ENCODE peak calls at places on chromosomes 4 and X, in nine cellular contexts. K, B, V, N, E, Y, L, M and A are unnamed samples.

GRCh38 chr4:17690898-17691297 is 76.5 kb downstream of the MED28 start:
- DNase-seq in B (no peak), K (no peak), N (no peak), L (no peak), Y (no peak), V (no peak), E (no peak), M (no peak), A (no peak)

GRCh38 chr4:150164956-150165355 is 86.7 kb downstream of the DCLK2 start:
- DNase-seq in M (no peak), Y (no peak), N (no peak), V (no peak), E (no peak), B (no peak), L (no peak), K (no peak), A (no peak)

GRCh38 chr4:155889036-155889793 is 14.3 kb upstream of the TDO2 start:
- DNase-seq in Y (no peak), B (no peak), K (no peak), N (peak; percentile 89), M (peak; percentile 89), V (peak; percentile 96), E (no peak), L (no peak), A (no peak)

GRCh38 chrX:105375816-105376215 is 155.3 kb upstream of the TEX13A start:
- DNase-seq in K (no peak), L (no peak), Y (no peak), E (no peak), V (peak; percentile 5), B (no peak), M (no peak), N (peak; percentile 12), A (no peak)

GRCh38 chrX:27555514-27555913 is 34.6 kb upstream of the DCAF8L2 start:
- DNase-seq in M (peak; percentile 40), L (no peak), N (peak; percentile 35), K (no peak), V (no peak), B (no peak), E (no peak), Y (no peak), A (no peak)

GRCh38 chr4:98509641-98510170 is 148.7 kb downstream of the TSPAN5 start:
- DNase-seq in Y (no peak), N (peak; percentile 41), L (no peak), K (no peak), B (no peak), V (no peak), M (no peak), E (no peak), A (no peak)

GRCh38 chrX:17380221-17380620 is 5.2 kb downstream of the NHS start:
- DNase-seq in M (no peak), L (no peak), E (no peak), N (no peak), V (no peak), B (no peak), K (no peak), Y (no peak), A (no peak)

GRCh38 chr4:48445704-48446103 is 37.4 kb upstream of the SLC10A4 start:
- DNase-seq in N (peak; percentile 31), V (peak; percentile 15), K (no peak), E (no peak), M (peak; percentile 12), B (no peak), Y (no peak), L (no peak), A (no peak)

GRCh38 chr4:150297861-150298474 is 219.7 kb downstream of the DCLK2 start:
- DNase-seq in Y (peak; percentile 42), L (no peak), N (peak; percentile 78), B (no peak), E (no peak), V (peak; percentile 66), K (no peak), M (peak; percentile 78), A (no peak)

GRCh38 chr4:40572692-40573287 is 56.9 kb downstream of the RBM47 start:
- DNase-seq in V (no peak), E (no peak), B (no peak), Y (no peak), N (no peak), M (no peak), K (no peak), L (no peak), A (no peak)

DNA sequence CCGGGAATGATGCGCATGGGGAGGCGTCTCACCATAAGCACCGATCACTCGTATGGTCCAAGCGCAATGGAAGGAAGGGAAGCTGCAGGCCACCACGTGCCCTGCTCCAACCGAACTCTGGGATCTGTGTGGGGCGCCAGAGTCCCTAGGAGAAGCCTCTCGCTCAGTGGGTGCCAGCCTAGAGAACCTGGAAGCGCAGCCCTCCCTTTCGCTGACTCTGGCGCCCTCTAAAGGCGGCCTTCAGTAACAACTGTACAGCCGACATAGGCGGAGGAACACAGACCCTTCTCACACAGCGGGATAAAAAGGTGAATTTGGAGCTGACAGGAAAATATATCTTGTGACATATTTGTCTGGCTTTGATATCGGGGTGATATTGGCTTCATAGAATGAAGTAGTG is 76.0 kb downstream of the INTS6L start:
- DNase-seq in K (no peak), Y (peak; percentile 64), B (peak; percentile 18), M (peak; percentile 16), V (peak; percentile 11), N (peak; percentile 26), E (peak; percentile 67), L (peak; percentile 77), A (no peak)
- TF ChIP-seq CTCF in K (no peak), Y (peak; percentile 69), B (no peak), M (peak; percentile 55), V (peak; percentile 58), N (peak; percentile 68), E (peak; percentile 38), L (no peak), A (peak; percentile 73)

GRCh38 chrX:95762716-95763115 is 921.9 kb upstream of the DIAPH2 start:
- DNase-seq in N (no peak), K (no peak), Y (no peak), M (no peak), B (no peak), V (no peak), E (no peak), L (no peak), A (no peak)
- TF ChIP-seq CTCF in N (no peak), K (no peak), Y (peak; percentile 12), M (no peak), B (no peak), V (no peak), E (no peak), L (no peak), A (no peak)

DNA sequence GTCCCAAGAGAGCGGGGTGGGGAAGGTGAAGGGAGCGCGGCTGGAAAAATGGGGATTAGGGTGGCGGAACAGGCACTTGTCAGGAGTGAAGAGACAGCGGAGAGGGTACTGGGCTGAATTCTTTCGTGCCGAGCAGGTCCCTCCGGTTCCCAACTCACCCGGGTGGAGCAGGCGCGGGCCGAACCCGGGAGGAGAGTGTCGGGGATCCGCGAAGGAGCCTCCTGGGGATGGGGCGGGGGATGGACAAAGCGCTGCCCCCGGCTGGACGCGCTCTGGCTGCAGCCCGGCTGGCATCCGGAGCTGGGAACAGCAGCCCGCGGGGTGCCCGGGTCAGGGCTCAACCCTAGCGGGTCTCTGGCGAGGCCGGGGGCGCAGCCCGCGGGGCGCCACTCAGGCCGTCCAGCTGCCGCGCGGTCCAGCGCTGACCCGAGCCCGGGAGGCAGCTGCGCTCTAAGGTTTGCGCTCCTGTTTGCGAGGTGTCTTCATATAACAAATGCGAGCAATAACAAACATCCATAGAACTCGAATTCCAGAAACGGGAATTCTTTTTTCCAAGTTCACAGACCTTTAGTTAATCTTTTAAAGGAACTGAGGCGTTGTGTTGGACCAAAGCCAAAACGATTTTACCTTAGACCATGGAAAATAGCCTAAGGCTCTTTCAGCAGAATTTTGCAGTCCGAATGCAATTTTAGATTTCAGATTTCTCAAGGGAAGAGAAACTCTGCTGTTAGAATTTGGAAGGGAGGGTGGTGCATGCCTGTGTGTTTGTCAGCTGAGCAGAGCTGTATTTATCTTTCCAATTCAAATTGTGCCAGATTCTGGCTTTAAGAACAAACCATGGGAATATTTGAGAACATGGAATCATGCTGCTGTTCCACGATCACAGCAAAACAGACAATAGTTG is 707 bp downstream of the NPY5R start:
- DNase-seq in B (no peak), V (no peak), Y (peak; percentile 45), K (no peak), M (no peak), N (no peak), E (no peak), L (peak; percentile 73), A (peak; percentile 82)
- TF ChIP-seq CTCF in B (no peak), V (no peak), Y (no peak), K (no peak), M (no peak), N (no peak), E (no peak), L (no peak), A (no peak)

GRCh38 chrX:23403849-23404248 is 69.2 kb downstream of the PTCHD1 start:
- DNase-seq in K (no peak), Y (no peak), V (no peak), E (no peak), M (no peak), N (no peak), L (no peak), B (no peak), A (no peak)
- TF ChIP-seq CTCF in K (no peak), Y (no peak), V (no peak), E (no peak), M (no peak), N (peak; percentile 6), L (no peak), B (no peak), A (peak; percentile 71)

DNA sequence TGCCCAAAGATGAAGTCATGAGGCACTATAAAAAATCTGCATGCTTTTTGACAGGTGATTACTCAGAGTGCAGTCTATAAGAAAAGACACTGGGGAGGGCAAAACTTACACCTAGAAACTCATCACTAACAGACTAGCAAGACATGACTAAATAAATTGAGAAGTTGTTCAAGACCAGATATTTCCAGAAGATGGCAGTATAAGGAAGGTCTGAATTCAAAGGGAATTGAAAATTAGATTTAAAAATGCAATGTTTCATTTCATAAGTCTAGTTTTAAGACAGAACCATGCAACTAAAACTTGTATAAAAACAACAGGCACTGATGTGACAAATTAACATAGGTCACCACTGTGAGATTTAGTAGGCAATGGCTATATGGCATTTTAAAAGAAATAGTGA is 232.5 kb upstream of the POF1B start:
- DNase-seq in N (peak; percentile 12), Y (no peak), V (peak; percentile 4), B (no peak), E (no peak), K (no peak), L (no peak), M (peak; percentile 22), A (no peak)
- TF ChIP-seq CTCF in N (peak; percentile 17), Y (peak; percentile 23), V (peak; percentile 41), B (no peak), E (peak; percentile 4), K (no peak), L (no peak), M (peak; percentile 53), A (peak; percentile 83)